ENCODE peak calls at places on chromosomes 7 and 10, in six cellular contexts. W is stomach; N is AG20443; V is PC-9; A is fibroblast of the aortic adventitia; F is effector memory CD8-positive, alpha-beta T cell. G is an unnamed sample.

GRCh38 chr7:157032644-157033482 is 22.4 kb upstream of the MNX1 start:
- DNase-seq in F (no peak), V (no peak), W (no peak), A (no peak), N (no peak), G (no peak)

GRCh38 chr7:18177815-18178660 is 150.4 kb upstream of the PRPS1L1 start:
- DNase-seq in W (peak), N (no peak), V (peak), A (peak), F (no peak), G (no peak)

GRCh38 chr7:8564296-8564695 is 130.9 kb downstream of the NXPH1 start:
- DNase-seq in V (no peak), W (no peak), F (no peak), A (no peak), N (no peak), G (no peak)

GRCh38 chr10:29470843-29471482 is 163.8 kb downstream of the SVIL start:
- DNase-seq in V (no peak), F (no peak), W (no peak), N (no peak), A (no peak), G (no peak)

GRCh38 chr7:89123871-89124270 is 328.3 kb upstream of the TEX47 start:
- DNase-seq in V (no peak), N (no peak), A (no peak), F (no peak), W (no peak), G (no peak)

GRCh38 chr7:37510043-37510634 is 61.5 kb upstream of the ELMO1 start:
- DNase-seq in F (peak), A (peak), V (no peak), N (no peak), W (no peak), G (no peak)

GRCh38 chr7:110573862-110574528 is 516.9 kb upstream of the LRRN3 start:
- DNase-seq in F (no peak), W (no peak), N (no peak), A (no peak), V (peak), G (no peak)

GRCh38 chr10:44386546-44387052 is 1.7 kb upstream of the CXCL12 start:
- DNase-seq in F (peak), W (peak), N (peak), V (no peak), A (peak), G (no peak)

GRCh38 chr7:82506208-82506607 is 62.6 kb upstream of the CACNA2D1 start:
- DNase-seq in V (no peak), N (no peak), W (no peak), F (no peak), A (no peak), G (no peak)

GRCh38 chr7:101124376-101125056 is 2.4 kb upstream of the SERPINE1 start:
- DNase-seq in W (no peak), V (peak), N (peak), F (no peak), A (peak), G (no peak)

GRCh38 chr10:11869743-11870460 is 46.7 kb downstream of the PROSER2 start:
- DNase-seq in F (no peak), W (no peak), A (no peak), V (no peak), N (peak), G (no peak)

GRCh38 chr10:87750001-87750651 is 67.9 kb downstream of the ATAD1 start:
- DNase-seq in F (no peak), A (peak), N (peak), W (no peak), V (no peak), G (no peak)

GRCh38 chr10:103599211-103599610 is 105.7 kb downstream of the NEURL1 start:
- DNase-seq in F (no peak), W (no peak), A (no peak), N (no peak), V (no peak), G (no peak)

GRCh38 chr10:132421377-132422168 is 24.6 kb downstream of the PWWP2B start:
- DNase-seq in V (peak), W (peak), A (peak), N (peak), F (no peak), G (no peak)

GRCh38 chr10:73906524-73907447 is 4.1 kb upstream of the PLAU start:
- DNase-seq in F (no peak), V (peak), N (peak), A (peak), W (no peak), G (peak)

GRCh38 chr7:123797673-123798526 is 47.1 kb upstream of the HYAL4 start:
- DNase-seq in V (peak), F (no peak), N (peak), W (no peak), A (peak), G (peak)

GRCh38 chr7:74092964-74093339 is 9.3 kb downstream of the LIMK1 start:
- DNase-seq in V (no peak), N (no peak), A (no peak), W (no peak), F (no peak), G (no peak)

GRCh38 chr7:72019436-72019835 is 392.7 kb downstream of the CALN1 start:
- DNase-seq in N (no peak), W (no peak), V (no peak), F (no peak), A (no peak), G (no peak)

GRCh38 chr7:155464183-155464582 is 6.3 kb downstream of the EN2 start:
- DNase-seq in W (no peak), F (no peak), N (no peak), A (no peak), V (no peak), G (no peak)

GRCh38 chr7:103887853-103888602 is 101.4 kb downstream of the RELN start:
- DNase-seq in V (no peak), W (no peak), N (no peak), F (no peak), A (no peak), G (no peak)

GRCh38 chr7:95441042-95441823 is 6.4 kb upstream of the PON2 start:
- DNase-seq in V (no peak), F (no peak), A (no peak), W (no peak), N (no peak), G (no peak)

GRCh38 chr7:7911756-7912155 is 56.8 kb upstream of the GLCCI1 start:
- DNase-seq in F (no peak), N (no peak), W (no peak), V (peak), A (no peak), G (no peak)

GRCh38 chr7:137691566-137691965 is 155.2 kb downstream of the DGKI start:
- DNase-seq in V (no peak), W (no peak), F (no peak), A (peak), N (no peak), G (no peak)

GRCh38 chr7:42746226-42746625 is 165.6 kb downstream of the C7orf25 start:
- DNase-seq in W (no peak), V (no peak), A (peak), N (no peak), F (no peak), G (no peak)

GRCh38 chr10:102837230-102837721 is at the start of gene CYP17A1:
- DNase-seq in V (no peak), F (no peak), A (no peak), W (peak), N (no peak), G (no peak)

GRCh38 chr10:122239578-122240257 is 31.4 kb upstream of the BTBD16 start:
- DNase-seq in W (no peak), F (no peak), V (no peak), N (peak), A (peak), G (no peak)

GRCh38 chr10:64859911-64860310 is 1338.7 kb downstream of the REEP3 start:
- DNase-seq in W (no peak), N (no peak), V (no peak), A (no peak), F (no peak), G (no peak)

GRCh38 chr7:133355325-133355708 is 102.4 kb downstream of the EXOC4 start:
- DNase-seq in A (peak), V (no peak), F (no peak), W (no peak), N (no peak), G (no peak)

GRCh38 chr10:20466731-20467130 is 430.4 kb downstream of the NEBL start:
- DNase-seq in F (no peak), V (no peak), W (no peak), A (no peak), N (no peak), G (no peak)

GRCh38 chr10:26215923-26216576 is 524 bp upstream of the GAD2 start:
- DNase-seq in W (no peak), A (no peak), V (no peak), N (peak), F (no peak), G (no peak)

GRCh38 chr10:62554632-62555199 is 180.5 kb downstream of the ZNF365 start:
- DNase-seq in V (no peak), W (no peak), A (peak), N (peak), F (no peak), G (peak)

GRCh38 chr10:51860257-51860656 is 160.9 kb upstream of the CSTF2T start:
- DNase-seq in V (no peak), W (no peak), N (peak), A (peak), F (no peak), G (no peak)

GRCh38 chr7:4725014-4725951 is 43.2 kb downstream of the FOXK1 start:
- DNase-seq in F (peak), N (peak), A (peak), W (peak), V (peak), G (no peak)

GRCh38 chr10:110710621-110711020 is 66.5 kb downstream of the RBM20 start:
- DNase-seq in F (no peak), W (no peak), A (no peak), N (no peak), V (no peak), G (no peak)

GRCh38 chr10:62018141-62018911 is 116.8 kb downstream of the ARID5B start:
- DNase-seq in W (peak), A (no peak), V (no peak), N (no peak), F (no peak), G (no peak)

GRCh38 chr7:128410092-128410665 is 397 bp upstream of the IMPDH1 start:
- DNase-seq in F (peak), V (peak), W (peak), A (peak), N (peak), G (no peak)